ENCODE peak calls at places on chromosome 20, in ten cellular contexts. A, O, S, Y, V, F, C, U, W and J are unnamed samples.

GRCh38 chr20:46307139-46307998 is 929 bp downstream of the CDH22 start:
- DNase-seq in A (peak), O (peak), S (peak), Y (peak), V (peak), F (peak), C (peak), U (peak), W (peak), J (peak)

GRCh38 chr20:50931048-50931305 is 260 bp downstream of the ADNP start:
- DNase-seq in A (no peak), O (no peak), S (no peak), Y (no peak), V (no peak), F (no peak), C (no peak), U (no peak), W (no peak), J (no peak)

GRCh38 chr20:11453430-11453829 is 464.3 kb upstream of the BTBD3 start:
- DNase-seq in A (no peak), O (no peak), S (peak), Y (peak), V (no peak), F (peak), C (no peak), U (no peak), W (no peak), J (no peak)

GRCh38 chr20:46802696-46803445 is 91.8 kb upstream of the EYA2 start:
- DNase-seq in A (no peak), O (no peak), S (no peak), Y (no peak), V (no peak), F (no peak), C (no peak), U (peak), W (no peak), J (no peak)

GRCh38 chr20:3606021-3606420 is 57.2 kb downstream of the GFRA4 start:
- DNase-seq in A (no peak), O (no peak), S (peak), Y (no peak), V (no peak), F (peak), C (no peak), U (no peak), W (no peak), J (no peak)

GRCh38 chr20:47544240-47544639 is 42.6 kb downstream of the NCOA3 start:
- DNase-seq in A (no peak), O (no peak), S (peak), Y (no peak), V (no peak), F (peak), C (no peak), U (no peak), W (no peak), J (no peak)

GRCh38 chr20:38725959-38726848 is 1.9 kb downstream of the SLC32A1 start:
- DNase-seq in A (peak), O (no peak), S (peak), Y (peak), V (peak), F (peak), C (peak), U (peak), W (no peak), J (no peak)

GRCh38 chr20:53154540-53154939 is 182.4 kb downstream of the TSHZ2 start:
- DNase-seq in A (no peak), O (no peak), S (peak), Y (no peak), V (no peak), F (peak), C (no peak), U (no peak), W (no peak), J (peak)

GRCh38 chr20:63772781-63773520 is 33.4 kb downstream of the SLC2A4RG start:
- DNase-seq in A (no peak), O (no peak), S (no peak), Y (no peak), V (no peak), F (peak), C (peak), U (no peak), W (no peak), J (no peak)

GRCh38 chr20:57092112-57092899 is 174.1 kb downstream of the BMP7 start:
- DNase-seq in A (peak), O (peak), S (peak), Y (peak), V (peak), F (peak), C (peak), U (peak), W (peak), J (no peak)

GRCh38 chr20:23164176-23164601 is 78.1 kb upstream of the CD93 start:
- DNase-seq in A (no peak), O (no peak), S (no peak), Y (no peak), V (peak), F (no peak), C (peak), U (no peak), W (no peak), J (no peak)

GRCh38 chr20:47792021-47792618 is 6.8 kb upstream of the SULF2 start:
- DNase-seq in A (no peak), O (no peak), S (peak), Y (peak), V (no peak), F (peak), C (peak), U (peak), W (no peak), J (no peak)

GRCh38 chr20:47181056-47181862 is 175.2 kb downstream of the ZMYND8 start:
- DNase-seq in A (peak), O (no peak), S (peak), Y (peak), V (peak), F (peak), C (no peak), U (no peak), W (no peak), J (peak)

GRCh38 chr20:62834967-62835730 is 18.3 kb downstream of the COL9A3 start:
- DNase-seq in A (no peak), O (no peak), S (no peak), Y (no peak), V (no peak), F (no peak), C (no peak), U (no peak), W (no peak), J (no peak)

GRCh38 chr20:9119776-9120175 is 50.9 kb downstream of the PLCB4 start:
- DNase-seq in A (peak), O (peak), S (no peak), Y (peak), V (peak), F (peak), C (peak), U (peak), W (no peak), J (no peak)

GRCh38 chr20:5696011-5696559 is 54.1 kb upstream of the SHLD1 start:
- DNase-seq in A (no peak), O (no peak), S (peak), Y (peak), V (peak), F (peak), C (no peak), U (no peak), W (no peak), J (no peak)

GRCh38 chr20:58022711-58023110 is 205.7 kb downstream of the ANKRD60 start:
- DNase-seq in A (no peak), O (no peak), S (no peak), Y (no peak), V (no peak), F (no peak), C (no peak), U (no peak), W (no peak), J (no peak)

GRCh38 chr20:1331101-1331500 is 2.2 kb upstream of the SDCBP2 start:
- DNase-seq in A (peak), O (no peak), S (no peak), Y (no peak), V (no peak), F (no peak), C (peak), U (no peak), W (no peak), J (no peak)

GRCh38 chr20:34907616-34908469 is 31.4 kb downstream of the ACSS2 start:
- DNase-seq in A (no peak), O (no peak), S (peak), Y (peak), V (peak), F (peak), C (peak), U (no peak), W (no peak), J (no peak)

GRCh38 chr20:38178581-38178980 is 13.5 kb upstream of the TGM2 start:
- DNase-seq in A (no peak), O (no peak), S (no peak), Y (no peak), V (no peak), F (no peak), C (no peak), U (no peak), W (no peak), J (no peak)

GRCh38 chr20:13775867-13776266 is 8.9 kb downstream of the ESF1 start:
- DNase-seq in A (no peak), O (no peak), S (no peak), Y (no peak), V (no peak), F (no peak), C (no peak), U (no peak), W (no peak), J (no peak)

GRCh38 chr20:50394569-50394968 is 115.6 kb upstream of the PTPN1 start:
- DNase-seq in A (no peak), O (no peak), S (no peak), Y (no peak), V (no peak), F (no peak), C (no peak), U (no peak), W (no peak), J (peak)

GRCh38 chr20:33919653-33920052 is 74.1 kb upstream of the RALY start:
- DNase-seq in A (no peak), O (no peak), S (no peak), Y (no peak), V (no peak), F (no peak), C (no peak), U (no peak), W (no peak), J (no peak)

GRCh38 chr20:47664068-47664437 is 121.2 kb downstream of the SULF2 start:
- DNase-seq in A (no peak), O (no peak), S (no peak), Y (peak), V (no peak), F (no peak), C (no peak), U (no peak), W (no peak), J (no peak)

GRCh38 chr20:44031822-44032582 is 117.3 kb downstream of the TOX2 start:
- DNase-seq in A (no peak), O (no peak), S (no peak), Y (no peak), V (no peak), F (no peak), C (no peak), U (no peak), W (no peak), J (no peak)

GRCh38 chr20:21518292-21518991 is 4.6 kb upstream of the NKX2-2 start:
- DNase-seq in A (no peak), O (no peak), S (no peak), Y (peak), V (no peak), F (no peak), C (no peak), U (peak), W (no peak), J (no peak)

GRCh38 chr20:50403565-50404418 is 106.4 kb upstream of the PTPN1 start:
- DNase-seq in A (no peak), O (no peak), S (no peak), Y (no peak), V (peak), F (peak), C (no peak), U (no peak), W (no peak), J (no peak)

GRCh38 chr20:46773680-46774079 is 64.2 kb downstream of the SLC2A10 start:
- DNase-seq in A (no peak), O (no peak), S (no peak), Y (no peak), V (no peak), F (no peak), C (peak), U (no peak), W (no peak), J (no peak)

GRCh38 chr20:63854766-63855362 is 6.4 kb upstream of the ABHD16B start:
- DNase-seq in A (no peak), O (no peak), S (no peak), Y (no peak), V (no peak), F (no peak), C (no peak), U (no peak), W (no peak), J (no peak)

GRCh38 chr20:44993343-44993742 is 27.0 kb downstream of the STK4 start:
- DNase-seq in A (no peak), O (no peak), S (no peak), Y (peak), V (no peak), F (peak), C (no peak), U (no peak), W (no peak), J (no peak)

GRCh38 chr20:1841554-1842140 is 53.6 kb upstream of the SIRPA start:
- DNase-seq in A (no peak), O (peak), S (peak), Y (peak), V (no peak), F (peak), C (no peak), U (no peak), W (no peak), J (no peak)

GRCh38 chr20:17808357-17808756 is 108.6 kb downstream of the BANF2 start:
- DNase-seq in A (no peak), O (no peak), S (peak), Y (no peak), V (no peak), F (no peak), C (peak), U (no peak), W (no peak), J (no peak)